ENCODE peak calls at places on chromosomes 12 and 14, in four cellular contexts. R is H1, U is K562, P is HCT116. S is an unnamed sample.

GRCh38 chr12:114933428-114934160 is 249.6 kb upstream of the TBX3 start:
- DNase-seq in U (no peak), P (peak), R (no peak), S (peak)

GRCh38 chr12:52060498-52061177 is 9.1 kb upstream of the ATG101 start:
- DNase-seq in P (no peak), U (no peak), R (no peak), S (no peak)

GRCh38 chr14:104424406-104425072 is 155.0 kb upstream of the C14orf180 start:
- DNase-seq in R (no peak), U (no peak), P (no peak), S (no peak)

GRCh38 chr14:33693237-33693636 is 257.6 kb downstream of the EGLN3 start:
- DNase-seq in R (no peak), P (no peak), U (no peak), S (no peak)

GRCh38 chr14:68874746-68875155 is 81.9 kb upstream of the ZFP36L1 start:
- DNase-seq in R (no peak), U (no peak), P (peak), S (no peak)

GRCh38 chr12:62291888-62292760 is 31.9 kb downstream of the USP15 start:
- DNase-seq in R (no peak), U (no peak), P (no peak), S (peak)

GRCh38 chr12:102917026-102917787 is at the start of gene PAH:
- DNase-seq in P (no peak), R (peak), U (peak), S (peak)

GRCh38 chr14:28751467-28752058 is 15.0 kb upstream of the FOXG1 start:
- DNase-seq in P (peak), R (no peak), U (peak), S (peak)

GRCh38 chr12:46376579-46376978 is 4.0 kb upstream of the SLC38A2 start:
- DNase-seq in R (no peak), P (no peak), U (no peak), S (no peak)

GRCh38 chr12:32158525-32158924 is 51.9 kb downstream of the BICD1 start:
- DNase-seq in R (no peak), P (no peak), U (no peak), S (no peak)
- TF ChIP-seq FOSL1 in R (no peak), P (no peak), U (no peak), S (no peak)

DNA sequence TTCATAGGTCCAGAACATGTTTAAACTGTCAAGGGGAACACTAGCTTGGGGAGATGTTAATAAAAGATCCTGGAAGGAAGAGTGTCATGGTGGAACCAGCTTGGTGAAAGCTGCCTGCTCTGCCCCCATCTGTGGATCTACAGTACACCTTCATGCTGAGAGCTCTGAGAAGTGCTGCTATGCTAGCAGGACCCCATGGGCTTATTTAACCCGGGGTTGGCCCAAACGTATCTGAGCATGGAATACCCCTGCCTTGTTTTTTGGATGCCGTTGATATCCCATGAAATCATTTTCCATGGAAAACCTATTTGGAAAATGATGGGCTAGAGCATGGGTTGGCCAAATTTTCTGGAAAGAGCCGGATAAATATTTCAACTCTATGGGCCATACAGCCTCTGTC is 14.2 kb downstream of the UBE3B start:
- DNase-seq in P (no peak), U (no peak), R (no peak), S (no peak)
- TF ChIP-seq CTCF in P (no peak), U (no peak), R (no peak), S (no peak)

GRCh38 chr12:56601503-56601902 is 28.6 kb downstream of the BAZ2A start:
- DNase-seq in R (no peak), P (no peak), U (peak), S (no peak)
- TF ChIP-seq FOSL1 in R (no peak), P (no peak), U (no peak), S (no peak)

DNA sequence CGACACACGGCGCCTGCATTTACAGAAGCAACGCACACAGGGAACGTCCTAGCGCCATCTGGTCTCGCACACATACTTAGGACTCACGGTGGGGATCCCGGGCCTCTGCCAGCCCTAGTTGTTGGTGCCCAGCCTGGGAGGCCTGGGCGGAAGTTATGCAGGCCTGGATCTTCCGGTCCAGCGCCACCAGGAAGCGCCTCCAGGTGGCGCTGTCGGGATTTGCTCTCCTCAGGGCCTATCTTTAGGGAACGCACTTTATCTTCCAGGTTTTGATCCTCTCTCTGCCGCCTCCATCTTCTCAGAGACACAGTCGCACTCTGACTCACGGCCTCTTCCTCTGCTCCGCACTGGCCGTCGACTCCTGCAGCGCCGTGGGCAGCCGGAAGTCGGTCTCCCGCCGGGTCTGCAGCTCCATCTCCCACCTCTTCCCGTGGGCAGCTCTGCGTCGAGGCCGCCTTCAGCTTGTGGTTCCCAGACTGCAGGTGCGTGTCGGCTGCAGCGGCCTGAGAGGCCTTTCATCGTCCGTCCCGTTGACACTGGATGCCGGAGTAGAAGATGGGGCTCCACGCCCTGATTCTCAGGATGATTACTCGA is 760.4 kb downstream of the TMEM121 start:
- DNase-seq in U (peak), P (no peak), R (no peak), S (no peak)
- TF ChIP-seq CTCF in U (peak), P (peak), R (peak), S (peak)

GRCh38 chr12:118136559-118137003 is 657 bp downstream of the PEBP1 start:
- DNase-seq in R (no peak), U (peak), P (no peak), S (peak)
- TF ChIP-seq FOSL1 in R (no peak), U (no peak), P (no peak), S (no peak)

DNA sequence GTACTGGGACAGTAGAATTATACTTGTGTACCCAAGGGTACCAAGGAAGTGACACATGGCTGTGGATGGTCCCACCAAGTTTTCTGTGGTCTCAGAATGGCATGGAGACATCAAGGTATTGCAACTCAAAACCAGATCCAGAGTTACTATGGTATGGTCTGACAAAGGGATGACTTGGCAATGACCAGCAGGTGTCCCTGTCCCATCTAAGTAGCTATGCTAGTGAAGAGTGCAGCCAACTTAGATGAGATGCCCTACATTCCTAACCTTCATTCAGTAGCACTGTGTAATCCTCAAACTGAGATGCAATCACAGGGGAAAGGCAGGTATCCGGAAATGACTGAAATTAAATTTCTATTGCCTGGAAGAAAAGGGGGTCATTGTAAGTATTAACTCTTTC is 188.7 kb upstream of the TMEM260 start:
- DNase-seq in U (no peak), P (peak), R (no peak), S (no peak)
- TF ChIP-seq CTCF in U (no peak), P (peak), R (no peak), S (no peak)

GRCh38 chr14:100334904-100335303 is 11.8 kb downstream of the SLC25A47 start:
- DNase-seq in R (no peak), U (no peak), P (no peak), S (no peak)

GRCh38 chr14:100330396-100330931 is 7.3 kb downstream of the SLC25A47 start:
- DNase-seq in U (no peak), R (no peak), P (no peak), S (no peak)

GRCh38 chr14:100333311-100333710 is 10.2 kb downstream of the SLC25A47 start:
- DNase-seq in U (no peak), R (no peak), P (no peak), S (no peak)

GRCh38 chr14:100333867-100334266 is 10.7 kb downstream of the SLC25A47 start:
- DNase-seq in U (no peak), P (no peak), R (no peak), S (no peak)

DNA sequence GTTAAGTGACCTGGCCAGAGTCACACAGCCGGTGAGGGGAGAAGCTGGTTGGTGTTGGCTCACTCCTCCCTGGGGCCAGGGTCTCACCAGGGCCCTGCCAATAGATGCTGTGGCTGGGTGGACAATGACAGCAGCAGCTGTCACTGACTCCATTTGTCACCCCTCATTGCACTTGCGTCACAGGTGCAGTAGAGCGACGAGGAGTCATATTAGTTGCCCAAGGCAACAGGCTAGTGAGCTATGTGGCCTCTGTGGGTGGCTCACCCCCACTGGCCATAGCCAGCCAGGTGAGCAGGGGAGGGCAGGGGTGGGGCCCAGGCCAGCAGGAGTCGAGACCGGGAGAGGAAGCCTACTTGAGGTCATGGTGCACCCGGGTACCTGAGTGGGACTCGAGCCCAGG is 9.7 kb downstream of the SLC25A47 start:
- DNase-seq in R (no peak), P (no peak), U (no peak), S (no peak)
- TF ChIP-seq FOSL1 in R (no peak), P (no peak), U (no peak), S (no peak)

GRCh38 chr12:131095826-131096680 is 142.3 kb downstream of the ADGRD1 start:
- DNase-seq in R (no peak), U (no peak), P (no peak), S (no peak)
- TF ChIP-seq CTCF in R (no peak), U (no peak), P (no peak), S (no peak)

S was measured in HepG2.